ENCODE peak calls at places on chromosomes 11 and 22, in ten cellular contexts. One of them, this sample, is unnamed.

GRCh38 chr11:123183391-123184099 is 11.5 kb downstream of the CLMP start:
- DNase-seq in IMR-90: no peak
- DNase-seq in pancreas: no peak
- DNase-seq in NCI-H1105: no peak
- DNase-seq in activated naive CD4-positive, alpha-beta T cell treated with anti-CD3 and anti-CD28 coated beads, Interleukin-2, amount 50 U/mL, for 72 hours: no peak
- DNase-seq in mammary epithelial cell: peak
- DNase-seq in WERI-Rb-1: no peak
- DNase-seq in activated CD8-positive, alpha-beta memory T cell treated with anti-CD3 and anti-CD28 coated beads for 1 hour: no peak
- DNase-seq in activated CD4-positive, alpha-beta T cell treated with anti-CD3 and anti-CD28 coated beads for 24 hours: no peak
- DNase-seq in substantia nigra: no peak
- DNase-seq in this sample: peak

GRCh38 chr11:78395597-78395996 is 22.0 kb downstream of the GAB2 start:
- DNase-seq in activated CD4-positive, alpha-beta T cell treated with anti-CD3 and anti-CD28 coated beads for 24 hours: no peak
- DNase-seq in NCI-H1105: no peak
- DNase-seq in activated naive CD4-positive, alpha-beta T cell treated with anti-CD3 and anti-CD28 coated beads, Interleukin-2, amount 50 U/mL, for 72 hours: no peak
- DNase-seq in WERI-Rb-1: no peak
- DNase-seq in IMR-90: no peak
- DNase-seq in mammary epithelial cell: no peak
- DNase-seq in activated CD8-positive, alpha-beta memory T cell treated with anti-CD3 and anti-CD28 coated beads for 1 hour: no peak
- DNase-seq in substantia nigra: no peak
- DNase-seq in pancreas: no peak
- DNase-seq in this sample: no peak

GRCh38 chr11:113570906-113571305 is 95.7 kb upstream of the DRD2 start:
- DNase-seq in activated CD4-positive, alpha-beta T cell treated with anti-CD3 and anti-CD28 coated beads for 24 hours: no peak
- DNase-seq in mammary epithelial cell: no peak
- DNase-seq in pancreas: no peak
- DNase-seq in activated naive CD4-positive, alpha-beta T cell treated with anti-CD3 and anti-CD28 coated beads, Interleukin-2, amount 50 U/mL, for 72 hours: no peak
- DNase-seq in NCI-H1105: no peak
- DNase-seq in substantia nigra: no peak
- DNase-seq in WERI-Rb-1: no peak
- DNase-seq in IMR-90: no peak
- DNase-seq in activated CD8-positive, alpha-beta memory T cell treated with anti-CD3 and anti-CD28 coated beads for 1 hour: no peak
- DNase-seq in this sample: no peak

GRCh38 chr11:86798988-86799387 is 1.4 kb upstream of the PRSS23 start:
- DNase-seq in activated CD8-positive, alpha-beta memory T cell treated with anti-CD3 and anti-CD28 coated beads for 1 hour: no peak
- DNase-seq in mammary epithelial cell: no peak
- DNase-seq in IMR-90: peak
- DNase-seq in pancreas: no peak
- DNase-seq in activated CD4-positive, alpha-beta T cell treated with anti-CD3 and anti-CD28 coated beads for 24 hours: no peak
- DNase-seq in activated naive CD4-positive, alpha-beta T cell treated with anti-CD3 and anti-CD28 coated beads, Interleukin-2, amount 50 U/mL, for 72 hours: no peak
- DNase-seq in NCI-H1105: no peak
- DNase-seq in WERI-Rb-1: no peak
- DNase-seq in substantia nigra: no peak
- DNase-seq in this sample: peak

GRCh38 chr11:76838422-76839068 is 22.2 kb upstream of the ACER3 start:
- DNase-seq in pancreas: no peak
- DNase-seq in WERI-Rb-1: peak
- DNase-seq in IMR-90: no peak
- DNase-seq in NCI-H1105: no peak
- DNase-seq in substantia nigra: no peak
- DNase-seq in activated naive CD4-positive, alpha-beta T cell treated with anti-CD3 and anti-CD28 coated beads, Interleukin-2, amount 50 U/mL, for 72 hours: no peak
- DNase-seq in mammary epithelial cell: no peak
- DNase-seq in activated CD8-positive, alpha-beta memory T cell treated with anti-CD3 and anti-CD28 coated beads for 1 hour: no peak
- DNase-seq in activated CD4-positive, alpha-beta T cell treated with anti-CD3 and anti-CD28 coated beads for 24 hours: no peak
- DNase-seq in this sample: peak

GRCh38 chr11:92224394-92225205 is at the start of gene FAT3:
- DNase-seq in IMR-90: peak
- DNase-seq in mammary epithelial cell: peak
- DNase-seq in NCI-H1105: peak
- DNase-seq in activated CD4-positive, alpha-beta T cell treated with anti-CD3 and anti-CD28 coated beads for 24 hours: no peak
- DNase-seq in activated CD8-positive, alpha-beta memory T cell treated with anti-CD3 and anti-CD28 coated beads for 1 hour: no peak
- DNase-seq in substantia nigra: peak
- DNase-seq in pancreas: no peak
- DNase-seq in WERI-Rb-1: peak
- DNase-seq in activated naive CD4-positive, alpha-beta T cell treated with anti-CD3 and anti-CD28 coated beads, Interleukin-2, amount 50 U/mL, for 72 hours: no peak
- DNase-seq in this sample: no peak

GRCh38 chr22:37639771-37640590 is 512 bp downstream of the SH3BP1 start:
- DNase-seq in substantia nigra: no peak
- DNase-seq in activated naive CD4-positive, alpha-beta T cell treated with anti-CD3 and anti-CD28 coated beads, Interleukin-2, amount 50 U/mL, for 72 hours: no peak
- DNase-seq in activated CD4-positive, alpha-beta T cell treated with anti-CD3 and anti-CD28 coated beads for 24 hours: no peak
- DNase-seq in WERI-Rb-1: no peak
- DNase-seq in NCI-H1105: no peak
- DNase-seq in mammary epithelial cell: peak
- DNase-seq in IMR-90: no peak
- DNase-seq in pancreas: no peak
- DNase-seq in activated CD8-positive, alpha-beta memory T cell treated with anti-CD3 and anti-CD28 coated beads for 1 hour: no peak
- DNase-seq in this sample: no peak

GRCh38 chr11:87173185-87174039 is 135.7 kb downstream of the TMEM135 start:
- DNase-seq in IMR-90: peak
- DNase-seq in pancreas: no peak
- DNase-seq in substantia nigra: no peak
- DNase-seq in NCI-H1105: peak
- DNase-seq in WERI-Rb-1: no peak
- DNase-seq in activated CD8-positive, alpha-beta memory T cell treated with anti-CD3 and anti-CD28 coated beads for 1 hour: no peak
- DNase-seq in activated naive CD4-positive, alpha-beta T cell treated with anti-CD3 and anti-CD28 coated beads, Interleukin-2, amount 50 U/mL, for 72 hours: no peak
- DNase-seq in activated CD4-positive, alpha-beta T cell treated with anti-CD3 and anti-CD28 coated beads for 24 hours: no peak
- DNase-seq in mammary epithelial cell: peak
- DNase-seq in this sample: peak

GRCh38 chr11:57764527-57764926 is 2.9 kb downstream of the CTNND1 start:
- DNase-seq in WERI-Rb-1: no peak
- DNase-seq in activated CD8-positive, alpha-beta memory T cell treated with anti-CD3 and anti-CD28 coated beads for 1 hour: no peak
- DNase-seq in activated CD4-positive, alpha-beta T cell treated with anti-CD3 and anti-CD28 coated beads for 24 hours: no peak
- DNase-seq in substantia nigra: no peak
- DNase-seq in activated naive CD4-positive, alpha-beta T cell treated with anti-CD3 and anti-CD28 coated beads, Interleukin-2, amount 50 U/mL, for 72 hours: no peak
- DNase-seq in mammary epithelial cell: no peak
- DNase-seq in pancreas: no peak
- DNase-seq in NCI-H1105: no peak
- DNase-seq in IMR-90: no peak
- DNase-seq in this sample: no peak

GRCh38 chr11:19428206-19429001 is 187.7 kb upstream of the E2F8 start:
- DNase-seq in IMR-90: peak
- DNase-seq in NCI-H1105: peak
- DNase-seq in activated naive CD4-positive, alpha-beta T cell treated with anti-CD3 and anti-CD28 coated beads, Interleukin-2, amount 50 U/mL, for 72 hours: no peak
- DNase-seq in mammary epithelial cell: peak
- DNase-seq in activated CD8-positive, alpha-beta memory T cell treated with anti-CD3 and anti-CD28 coated beads for 1 hour: no peak
- DNase-seq in activated CD4-positive, alpha-beta T cell treated with anti-CD3 and anti-CD28 coated beads for 24 hours: no peak
- DNase-seq in pancreas: no peak
- DNase-seq in substantia nigra: no peak
- DNase-seq in WERI-Rb-1: peak
- DNase-seq in this sample: peak